ENCODE peak calls at places on chromosomes 11 and 22, in four cellular contexts. One of them, this sample, is unnamed.

GRCh38 chr22:44444341-44445306 is 53.4 kb downstream of the RTL6 start:
- DNase-seq in body of pancreas: no peak
- DNase-seq in breast epithelium: no peak
- DNase-seq in A549: no peak
- DNase-seq in this sample: no peak

GRCh38 chr22:47902646-47903180 is 1140.3 kb downstream of the TBC1D22A start:
- DNase-seq in body of pancreas: no peak
- DNase-seq in A549: no peak
- DNase-seq in breast epithelium: no peak
- DNase-seq in this sample: no peak

GRCh38 chr22:19810381-19811141 is 44.1 kb downstream of the GNB1L start:
- DNase-seq in A549: no peak
- DNase-seq in breast epithelium: no peak
- DNase-seq in body of pancreas: no peak
- DNase-seq in this sample: no peak

GRCh38 chr11:33310720-33311500 is 53.7 kb downstream of the HIPK3 start:
- DNase-seq in breast epithelium: no peak
- DNase-seq in A549: no peak
- DNase-seq in body of pancreas: no peak
- DNase-seq in this sample: no peak

GRCh38 chr11:17439316-17439782 is 37.3 kb downstream of the ABCC8 start:
- DNase-seq in breast epithelium: no peak
- DNase-seq in A549: peak; percentile 68
- DNase-seq in body of pancreas: peak; percentile 41
- DNase-seq in this sample: no peak

GRCh38 chr11:130300567-130300966 is 14.2 kb downstream of the ZBTB44 start:
- DNase-seq in body of pancreas: no peak
- DNase-seq in breast epithelium: no peak
- DNase-seq in A549: no peak
- DNase-seq in this sample: no peak

GRCh38 chr11:112962854-112963367 is 1.7 kb downstream of the NCAM1 start:
- DNase-seq in A549: no peak
- DNase-seq in breast epithelium: no peak
- DNase-seq in body of pancreas: peak; percentile 64
- DNase-seq in this sample: no peak

GRCh38 chr11:120125005-120125404 is 12.9 kb downstream of the TRIM29 start:
- DNase-seq in A549: peak; percentile 54
- DNase-seq in breast epithelium: peak; percentile 69
- DNase-seq in body of pancreas: no peak
- DNase-seq in this sample: no peak

GRCh38 chr22:33000342-33001280 is 57.6 kb downstream of the SYN3 start:
- DNase-seq in A549: peak; percentile 14
- DNase-seq in breast epithelium: no peak
- DNase-seq in body of pancreas: peak; percentile 49
- DNase-seq in this sample: peak; percentile 24

GRCh38 chr11:83033972-83034672 is 37.6 kb downstream of the RAB30 start:
- DNase-seq in body of pancreas: peak; percentile 58
- DNase-seq in breast epithelium: peak; percentile 32
- DNase-seq in A549: no peak
- DNase-seq in this sample: no peak
- H3K4me3 ChIP-seq in body of pancreas: no peak overlapping the region
- H3K4me3 ChIP-seq in breast epithelium: peak overlapping the region; percentile 38
- H3K4me3 ChIP-seq in A549: no peak overlapping the region
- H3K4me3 ChIP-seq in this sample: no peak overlapping the region

GRCh38 chr11:61719968-61720367 is 32.5 kb upstream of the MYRF start:
- DNase-seq in A549: no peak
- DNase-seq in body of pancreas: no peak
- DNase-seq in breast epithelium: no peak
- DNase-seq in this sample: no peak

GRCh38 chr11:61718046-61718531 is 34.3 kb upstream of the MYRF start:
- DNase-seq in breast epithelium: no peak
- DNase-seq in A549: no peak
- DNase-seq in body of pancreas: no peak
- DNase-seq in this sample: no peak

GRCh38 chr11:61717286-61718033 is 35.0 kb upstream of the MYRF start:
- DNase-seq in breast epithelium: no peak
- DNase-seq in A549: no peak
- DNase-seq in body of pancreas: no peak
- DNase-seq in this sample: no peak

GRCh38 chr11:61720597-61720996 is 31.8 kb upstream of the MYRF start:
- DNase-seq in A549: no peak
- DNase-seq in breast epithelium: no peak
- DNase-seq in body of pancreas: no peak
- DNase-seq in this sample: no peak

DNA sequence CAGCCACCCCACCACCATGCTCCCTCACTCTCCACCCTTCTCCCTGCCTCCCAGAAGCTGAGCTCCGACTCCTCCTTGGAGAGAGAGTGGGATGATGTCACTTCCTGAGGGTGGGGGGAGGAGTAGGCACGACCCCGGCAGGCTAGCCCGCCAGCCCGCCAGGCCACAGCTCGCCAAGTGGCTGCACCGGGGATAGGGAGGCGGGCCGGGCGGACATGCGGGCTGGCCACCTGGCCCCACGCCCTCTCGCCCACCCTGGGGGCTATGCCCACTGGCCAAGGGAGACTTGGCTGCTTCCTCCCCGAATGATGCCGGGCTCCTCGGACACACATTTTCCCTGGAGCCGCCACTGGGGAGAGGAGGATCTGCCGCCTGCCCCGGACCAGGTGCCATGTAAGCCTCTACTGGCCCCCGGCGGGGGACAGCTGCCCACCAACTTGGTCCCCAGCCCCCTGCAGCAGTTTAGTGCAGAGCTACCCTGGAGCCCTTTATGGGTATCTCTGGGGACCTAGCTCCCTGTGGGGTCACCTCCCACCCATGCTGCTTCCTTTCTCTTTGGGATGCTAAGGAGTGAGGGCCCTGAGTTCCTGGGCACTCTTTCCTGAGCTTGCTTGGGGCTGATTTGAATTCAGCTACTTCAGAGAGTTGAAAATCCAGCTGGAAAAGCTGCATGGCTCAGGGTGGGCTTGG is 33.7 kb upstream of the MYRF start:
- DNase-seq in breast epithelium: no peak
- DNase-seq in A549: no peak
- DNase-seq in body of pancreas: no peak
- DNase-seq in this sample: no peak
- H3K4me3 ChIP-seq in breast epithelium: peak overlapping the region; percentile 42
- H3K4me3 ChIP-seq in A549: no peak overlapping the region
- H3K4me3 ChIP-seq in body of pancreas: no peak overlapping the region
- H3K4me3 ChIP-seq in this sample: no peak overlapping the region

DNA sequence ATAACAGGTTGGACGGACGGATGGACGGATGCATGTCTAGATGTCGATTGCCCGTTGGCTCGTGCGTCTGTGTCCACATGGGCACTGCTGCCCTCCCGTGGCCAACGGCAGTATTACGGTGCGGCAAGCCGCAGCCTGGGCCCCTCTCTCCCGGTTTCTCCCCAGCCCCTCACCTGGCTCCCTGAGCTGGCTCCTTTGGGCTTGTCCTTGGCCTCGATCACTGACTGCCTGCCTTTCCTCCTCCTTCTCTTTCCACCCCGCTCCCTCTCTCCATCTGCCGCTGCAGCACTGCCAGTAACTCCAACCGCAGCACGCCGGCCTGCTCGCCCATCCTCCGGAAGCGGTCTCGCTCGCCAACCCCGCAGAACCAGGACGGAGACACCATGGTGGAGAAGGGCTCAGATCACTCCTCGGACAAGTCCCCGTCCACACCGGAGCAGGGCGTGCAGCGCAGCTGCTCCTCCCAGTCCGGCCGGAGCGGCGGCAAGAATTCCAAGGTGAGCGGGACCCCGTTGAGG is 77.3 kb downstream of the SCN3B start:
- DNase-seq in body of pancreas: peak; percentile 79
- DNase-seq in breast epithelium: no peak
- DNase-seq in A549: peak; percentile 44
- DNase-seq in this sample: no peak
- H3K4me3 ChIP-seq in body of pancreas: no peak overlapping the region
- H3K4me3 ChIP-seq in breast epithelium: no peak overlapping the region
- H3K4me3 ChIP-seq in A549: no peak overlapping the region
- H3K4me3 ChIP-seq in this sample: no peak overlapping the region

GRCh38 chr11:15127341-15127740 is 12.6 kb downstream of the INSC start:
- DNase-seq in A549: no peak
- DNase-seq in body of pancreas: no peak
- DNase-seq in breast epithelium: no peak
- DNase-seq in this sample: no peak

GRCh38 chr11:15119826-15120225 is 5.1 kb downstream of the INSC start:
- DNase-seq in A549: no peak
- DNase-seq in breast epithelium: no peak
- DNase-seq in body of pancreas: no peak
- DNase-seq in this sample: no peak

GRCh38 chr11:15123849-15124248 is 9.1 kb downstream of the INSC start:
- DNase-seq in breast epithelium: no peak
- DNase-seq in A549: no peak
- DNase-seq in body of pancreas: no peak
- DNase-seq in this sample: no peak

GRCh38 chr11:15128621-15129020 is 13.9 kb downstream of the INSC start:
- DNase-seq in breast epithelium: no peak
- DNase-seq in A549: no peak
- DNase-seq in body of pancreas: no peak
- DNase-seq in this sample: no peak

DNA sequence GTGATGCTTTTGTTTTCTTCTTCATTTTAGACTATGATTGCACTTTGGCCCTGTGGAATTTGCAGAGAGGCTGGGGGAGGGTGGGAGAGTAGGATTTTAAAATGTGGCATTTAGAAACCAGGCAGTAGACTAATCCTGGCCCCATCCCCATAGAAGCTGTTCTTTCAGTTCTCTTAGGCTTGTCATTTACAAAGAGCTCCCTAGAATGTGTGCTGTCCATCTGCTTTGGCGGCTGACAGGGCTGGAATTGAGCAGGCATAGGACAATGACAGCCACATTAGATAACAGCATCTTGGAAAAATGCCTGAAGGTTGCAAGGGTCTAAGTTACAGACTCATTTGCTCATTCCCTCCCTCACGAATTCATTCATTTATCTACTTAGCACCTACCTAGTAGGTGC is 9.8 kb downstream of the INSC start:
- DNase-seq in body of pancreas: no peak
- DNase-seq in A549: no peak
- DNase-seq in breast epithelium: no peak
- DNase-seq in this sample: no peak
- H3K4me3 ChIP-seq in body of pancreas: no peak overlapping the region
- H3K4me3 ChIP-seq in A549: no peak overlapping the region
- H3K4me3 ChIP-seq in breast epithelium: no peak overlapping the region
- H3K4me3 ChIP-seq in this sample: no peak overlapping the region

This sample was measured in Jurkat, Clone E6-1.